ENCODE peak calls at places on chromosome 10, in five cellular contexts. W is bronchial epithelial cell, T is fibroblast of lung, Y is WERI-Rb-1, S is astrocyte of the spinal cord. J is an unnamed sample.

GRCh38 chr10:119090026-119090808 is 9.6 kb upstream of the EIF3A start:
- DNase-seq in W (no peak), T (no peak), Y (no peak), S (no peak), J (no peak)

GRCh38 chr10:52951819-52952218 is 179.2 kb upstream of the MBL2 start:
- DNase-seq in W (peak), T (peak), Y (peak), S (peak), J (no peak)

GRCh38 chr10:33223326-33224014 is 111.0 kb downstream of the NRP1 start:
- DNase-seq in W (no peak), T (no peak), Y (no peak), S (no peak), J (no peak)

GRCh38 chr10:5684971-5685763 is 529 bp downstream of the TASOR2 start:
- DNase-seq in W (peak), T (peak), Y (peak), S (peak), J (peak)

GRCh38 chr10:10798543-10799192 is 219.0 kb upstream of the CELF2 start:
- DNase-seq in W (no peak), T (peak), Y (no peak), S (no peak), J (no peak)

GRCh38 chr10:43058716-43059335 is 18.0 kb upstream of the RET start:
- DNase-seq in W (no peak), T (no peak), Y (no peak), S (no peak), J (no peak)

GRCh38 chr10:72625608-72626443 is at the start of gene MICU1:
- DNase-seq in W (peak), T (peak), Y (peak), S (peak), J (peak)

GRCh38 chr10:49139000-49139865 is 5.4 kb upstream of the FAM170B start:
- DNase-seq in W (no peak), T (peak), Y (no peak), S (peak), J (peak)

GRCh38 chr10:4391683-4392082 is 434.3 kb upstream of the AKR1E2 start:
- DNase-seq in W (peak), T (no peak), Y (peak), S (no peak), J (no peak)

GRCh38 chr10:93498196-93498595 is 1.8 kb downstream of the CEP55 start:
- DNase-seq in W (no peak), T (no peak), Y (no peak), S (no peak), J (no peak)

GRCh38 chr10:48246501-48246900 is 28.0 kb downstream of the FRMPD2 start:
- DNase-seq in W (no peak), T (no peak), Y (no peak), S (no peak), J (no peak)

GRCh38 chr10:43160067-43160918 is 22.0 kb downstream of the CSGALNACT2 start:
- DNase-seq in W (peak), T (peak), Y (no peak), S (peak), J (peak)

GRCh38 chr10:98667081-98667480 is 220.3 kb upstream of the HPS1 start:
- DNase-seq in W (no peak), T (peak), Y (no peak), S (no peak), J (no peak)

GRCh38 chr10:98659951-98660350 is 213.2 kb upstream of the HPS1 start:
- DNase-seq in W (no peak), T (no peak), Y (no peak), S (no peak), J (no peak)

GRCh38 chr10:98664329-98665042 is 217.8 kb upstream of the HPS1 start:
- DNase-seq in W (peak), T (peak), Y (peak), S (peak), J (no peak)
- TF ChIP-seq CTCF in W (peak), T (peak), Y (peak), S (peak), J (peak)

GRCh38 chr10:18501198-18501597 is 150.2 kb downstream of the NSUN6 start:
- DNase-seq in W (peak), T (peak), Y (no peak), S (peak), J (no peak)
- H3K4me3 ChIP-seq in W (no peak), T (no peak), Y (peak), S (no peak), J (no peak)

GRCh38 chr10:78556-78955 is 29.5 kb upstream of the TUBB8 start:
- DNase-seq in W (no peak), T (no peak), Y (no peak), S (no peak), J (no peak)
- TF ChIP-seq CTCF in W (no peak), T (no peak), Y (no peak), S (no peak), J (no peak)

GRCh38 chr10:110646417-110647135 is 2.4 kb downstream of the RBM20 start:
- DNase-seq in W (no peak), T (no peak), Y (no peak), S (no peak), J (no peak)
- H3K4me3 ChIP-seq in W (no peak), T (no peak), Y (no peak), S (no peak), J (no peak)

GRCh38 chr10:102713814-102714620 is at the start of gene ARL3:
- DNase-seq in W (peak), T (peak), Y (peak), S (peak), J (peak)

GRCh38 chr10:102715880-102716279 is 1.4 kb downstream of the SFXN2 start:
- DNase-seq in W (no peak), T (no peak), Y (no peak), S (no peak), J (no peak)

GRCh38 chr10:102713483-102713813 is 749 bp downstream of the ARL3 start:
- DNase-seq in W (peak), T (no peak), Y (no peak), S (no peak), J (no peak)

GRCh38 chr10:102712843-102713242 is 1.4 kb downstream of the ARL3 start:
- DNase-seq in W (no peak), T (no peak), Y (no peak), S (no peak), J (no peak)

DNA sequence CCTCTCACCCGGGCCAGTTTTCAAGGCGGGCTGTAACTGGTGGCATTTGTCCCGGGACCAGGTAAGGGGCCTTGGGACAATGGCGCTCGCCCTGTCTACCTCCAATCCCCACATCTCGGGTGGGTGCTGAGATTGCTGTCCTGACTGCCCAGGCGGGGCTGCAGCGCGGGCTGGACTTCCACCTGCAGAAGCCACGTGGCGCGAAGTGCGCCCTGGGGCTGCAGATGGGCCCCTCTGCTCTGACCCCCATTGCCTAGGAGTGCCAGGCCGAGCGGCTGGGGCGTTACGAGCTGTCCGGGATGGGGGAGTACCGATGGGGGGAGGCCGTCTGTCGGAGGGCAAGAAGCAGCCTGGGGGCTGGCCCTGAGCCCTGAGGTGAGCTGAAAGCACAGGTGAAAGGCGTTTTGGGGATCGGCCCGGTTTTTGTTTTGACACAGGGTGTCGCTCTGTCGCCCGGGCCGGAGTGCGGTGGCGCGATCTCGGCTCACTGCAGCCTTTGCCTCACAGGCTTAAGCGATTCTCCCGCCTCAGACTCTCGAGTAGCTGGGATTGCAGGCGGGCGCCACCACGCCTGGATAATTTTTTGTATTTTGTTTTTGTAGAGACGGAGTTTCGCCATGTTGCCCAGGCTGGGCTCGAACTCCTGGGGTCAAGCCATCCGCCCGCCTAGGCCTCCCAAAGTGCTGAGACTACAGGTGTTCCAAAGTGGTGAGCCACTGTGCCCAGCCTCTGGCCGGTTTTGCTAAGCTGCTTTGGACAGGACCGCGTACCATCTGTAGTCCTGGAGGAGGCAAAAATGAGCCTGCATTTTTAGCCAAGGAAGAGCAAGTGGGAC is at the start of gene SFXN2:
- DNase-seq in W (no peak), T (no peak), Y (peak), S (no peak), J (no peak)
- TF ChIP-seq CTCF in W (peak), T (no peak), Y (no peak), S (no peak), J (no peak)

DNA sequence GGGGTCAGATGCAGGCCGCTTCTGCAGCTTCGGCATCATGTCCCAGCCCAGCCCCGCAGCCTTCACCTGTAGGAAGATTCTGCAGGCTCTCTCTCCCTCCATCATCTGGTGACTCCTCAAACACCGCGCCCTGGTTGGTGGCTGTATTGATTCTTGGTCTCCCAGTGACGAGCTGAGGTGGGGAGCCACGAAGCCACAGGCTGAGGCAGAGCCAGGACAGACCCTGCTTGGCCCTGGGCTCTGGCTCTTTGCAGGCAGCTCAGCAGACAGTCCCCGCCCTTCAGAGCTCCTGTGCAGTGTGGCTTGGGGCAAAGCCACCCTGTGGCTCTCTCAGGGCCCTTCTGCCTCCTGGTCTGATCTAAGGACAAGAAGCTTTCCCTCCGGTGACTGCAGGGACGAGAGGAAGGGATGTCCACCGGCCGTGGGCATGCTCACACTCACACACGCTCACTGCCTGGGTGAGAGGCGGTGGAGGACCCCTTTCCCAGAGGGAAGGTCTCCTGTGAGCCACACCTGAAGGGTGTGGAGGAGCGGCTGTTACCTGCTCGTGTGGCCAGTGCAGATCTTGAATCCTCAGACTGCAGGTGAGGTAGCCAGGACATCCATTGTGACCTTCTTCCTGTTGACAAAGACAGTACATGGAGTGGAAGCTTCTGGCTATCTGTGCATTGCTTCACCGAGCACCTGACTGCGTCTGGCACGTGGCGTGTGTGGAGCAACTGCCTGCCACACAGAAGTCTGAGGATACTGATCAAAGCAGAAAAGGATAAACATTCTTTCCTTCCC is 79.6 kb downstream of the INPP5A start:
- DNase-seq in W (no peak), T (no peak), Y (no peak), S (no peak), J (no peak)
- H3K4me3 ChIP-seq in W (no peak), T (no peak), Y (no peak), S (no peak), J (no peak)

DNA sequence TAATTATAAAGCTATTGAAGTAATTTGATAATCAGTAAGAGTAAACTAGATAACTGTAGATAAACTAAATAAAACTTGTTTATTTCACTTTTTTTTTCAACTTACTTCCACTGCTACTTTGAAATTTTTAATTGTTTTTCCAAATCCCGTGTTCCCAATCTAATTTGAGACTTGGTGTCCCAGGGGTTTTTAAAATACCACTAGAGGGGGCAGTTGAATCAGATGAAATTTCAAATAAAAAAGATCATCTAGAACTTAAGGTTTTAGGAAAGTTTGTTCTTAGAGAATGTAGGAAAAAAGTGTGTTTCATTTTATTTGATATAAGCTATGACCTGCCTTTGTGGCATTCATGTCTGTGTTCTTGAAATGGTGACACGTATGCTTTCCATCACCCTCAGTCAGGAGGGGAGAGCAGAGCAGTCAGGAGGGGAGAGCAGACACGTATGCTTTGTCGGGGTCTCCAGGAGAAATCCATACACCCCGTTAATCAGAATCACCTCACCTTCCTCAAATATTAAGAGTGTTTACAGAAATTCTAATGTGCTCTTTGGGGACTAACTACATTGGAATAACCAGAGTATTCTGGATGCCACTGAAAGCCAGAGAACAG is 49.9 kb downstream of the C10orf67 start:
- DNase-seq in W (peak), T (peak), Y (no peak), S (peak), J (no peak)
- TF ChIP-seq CTCF in W (peak), T (peak), Y (no peak), S (peak), J (peak)

GRCh38 chr10:11875499-11876281 is 52.5 kb downstream of the PROSER2 start:
- DNase-seq in W (peak), T (peak), Y (no peak), S (peak), J (peak)
- H3K4me3 ChIP-seq in W (no peak), T (no peak), Y (no peak), S (no peak), J (no peak)

GRCh38 chr10:82212753-82213152 is 337.8 kb downstream of the NRG3 start:
- DNase-seq in W (no peak), T (no peak), Y (no peak), S (no peak), J (no peak)

GRCh38 chr10:82211331-82211730 is 336.3 kb downstream of the NRG3 start:
- DNase-seq in W (no peak), T (no peak), Y (no peak), S (no peak), J (no peak)

DNA sequence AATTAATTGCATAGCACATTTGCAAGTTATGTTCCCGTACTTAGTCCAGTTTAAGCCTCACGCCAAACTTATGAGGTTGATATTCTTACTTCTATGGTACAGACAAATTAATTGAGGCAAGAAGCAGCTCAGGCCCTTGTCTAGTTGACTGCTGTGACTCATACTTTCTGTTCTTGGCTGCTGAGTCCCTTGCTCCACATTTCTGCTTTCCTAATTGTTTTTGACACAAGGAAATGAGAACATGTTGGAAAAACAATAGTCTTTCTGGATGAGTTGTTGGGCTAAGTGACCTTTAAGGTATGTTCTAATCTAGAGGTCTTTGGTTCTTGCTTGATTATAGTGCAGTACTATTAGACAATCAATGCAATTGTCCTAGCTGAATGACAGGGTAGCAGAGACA is 331.8 kb downstream of the NRG3 start:
- DNase-seq in W (no peak), T (no peak), Y (no peak), S (no peak), J (no peak)
- TF ChIP-seq CTCF in W (no peak), T (no peak), Y (no peak), S (no peak), J (no peak)

DNA sequence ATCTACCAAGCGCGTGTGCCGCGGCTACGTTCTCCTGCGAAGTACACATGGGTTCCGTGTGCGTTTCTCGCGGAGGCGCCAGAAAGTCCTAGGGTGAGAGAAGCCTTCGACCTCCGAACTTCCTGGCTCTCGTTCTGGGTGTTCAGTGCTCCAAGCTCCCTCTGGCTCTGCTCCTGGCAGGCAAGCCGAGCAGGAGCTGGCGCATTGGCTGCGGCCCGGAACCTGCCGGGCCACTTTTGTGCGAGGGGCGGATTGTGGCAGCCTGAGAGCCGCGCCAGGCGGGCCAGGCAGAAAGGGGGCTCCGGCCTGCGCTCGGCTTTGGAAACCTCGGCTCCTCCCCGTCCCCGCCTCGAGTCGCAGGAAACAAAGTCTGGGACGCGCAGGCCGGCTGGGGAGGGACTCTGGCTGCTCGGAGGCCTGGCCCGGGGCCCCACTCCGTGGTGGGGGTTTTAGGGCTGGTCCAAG is 9.6 kb downstream of the EMX2 start:
- DNase-seq in W (no peak), T (no peak), Y (no peak), S (no peak), J (no peak)
- H3K4me3 ChIP-seq in W (no peak), T (no peak), Y (no peak), S (no peak), J (no peak)

J was measured in BJ.